ENCODE peak calls at places on chromosomes 6 and 20, in ten cellular contexts. One of them, this sample, is unnamed. For H3K27me3, the result is how much of the 10 kb centered on the place peaks cover.

GRCh38 chr6:25172819-25173218 is 106.4 kb upstream of the CARMIL1 start:
- DNase-seq in dorsolateral prefrontal cortex: no peak
- DNase-seq in MM.1S: no peak
- DNase-seq in AG04450: peak
- DNase-seq in vagina: no peak
- DNase-seq in SJSA1: peak
- DNase-seq in upper lobe of right lung: peak
- DNase-seq in adipocyte: peak
- DNase-seq in A673: no peak
- DNase-seq in esophagus muscularis mucosa: no peak
- DNase-seq in this sample: no peak

GRCh38 chr20:33645072-33645358 is 17.1 kb upstream of the C20orf144 start:
- DNase-seq in dorsolateral prefrontal cortex: no peak
- DNase-seq in MM.1S: no peak
- DNase-seq in AG04450: no peak
- DNase-seq in vagina: no peak
- DNase-seq in SJSA1: no peak
- DNase-seq in upper lobe of right lung: no peak
- DNase-seq in adipocyte: no peak
- DNase-seq in A673: no peak
- DNase-seq in esophagus muscularis mucosa: no peak
- DNase-seq in this sample: no peak

GRCh38 chr6:137297887-137298286 is 78.7 kb upstream of the IFNGR1 start:
- DNase-seq in dorsolateral prefrontal cortex: no peak
- DNase-seq in MM.1S: no peak
- DNase-seq in AG04450: no peak
- DNase-seq in vagina: no peak
- DNase-seq in SJSA1: no peak
- DNase-seq in upper lobe of right lung: no peak
- DNase-seq in adipocyte: peak
- DNase-seq in A673: no peak
- DNase-seq in esophagus muscularis mucosa: no peak
- DNase-seq in this sample: no peak

GRCh38 chr6:32085759-32086458 is 23.2 kb downstream of the TNXB start:
- DNase-seq in dorsolateral prefrontal cortex: no peak
- DNase-seq in MM.1S: no peak
- DNase-seq in AG04450: no peak
- DNase-seq in vagina: no peak
- DNase-seq in SJSA1: no peak
- DNase-seq in upper lobe of right lung: no peak
- DNase-seq in adipocyte: no peak
- DNase-seq in A673: no peak
- DNase-seq in esophagus muscularis mucosa: no peak
- DNase-seq in this sample: no peak

GRCh38 chr6:6201200-6201599 is 119.3 kb downstream of the F13A1 start:
- DNase-seq in dorsolateral prefrontal cortex: no peak
- DNase-seq in MM.1S: no peak
- DNase-seq in AG04450: no peak
- DNase-seq in vagina: no peak
- DNase-seq in SJSA1: no peak
- DNase-seq in upper lobe of right lung: no peak
- DNase-seq in adipocyte: no peak
- DNase-seq in A673: no peak
- DNase-seq in esophagus muscularis mucosa: no peak
- DNase-seq in this sample: no peak

GRCh38 chr6:4554645-4555044 is 221.6 kb upstream of the CDYL start:
- DNase-seq in dorsolateral prefrontal cortex: no peak
- DNase-seq in MM.1S: no peak
- DNase-seq in AG04450: no peak
- DNase-seq in vagina: no peak
- DNase-seq in SJSA1: no peak
- DNase-seq in upper lobe of right lung: no peak
- DNase-seq in adipocyte: no peak
- DNase-seq in A673: no peak
- DNase-seq in esophagus muscularis mucosa: no peak
- DNase-seq in this sample: no peak

GRCh38 chr6:137497722-137498463 is 3.7 kb upstream of the OLIG3 start:
- DNase-seq in dorsolateral prefrontal cortex: no peak
- DNase-seq in MM.1S: no peak
- DNase-seq in AG04450: no peak
- DNase-seq in vagina: no peak
- DNase-seq in SJSA1: no peak
- DNase-seq in upper lobe of right lung: no peak
- DNase-seq in adipocyte: no peak
- DNase-seq in A673: no peak
- DNase-seq in esophagus muscularis mucosa: peak
- DNase-seq in this sample: peak

GRCh38 chr6:137973201-137973600 is 106.1 kb downstream of the TNFAIP3 start:
- DNase-seq in dorsolateral prefrontal cortex: no peak
- DNase-seq in MM.1S: no peak
- DNase-seq in AG04450: no peak
- DNase-seq in vagina: no peak
- DNase-seq in SJSA1: no peak
- DNase-seq in upper lobe of right lung: no peak
- DNase-seq in adipocyte: peak
- DNase-seq in A673: no peak
- DNase-seq in esophagus muscularis mucosa: no peak
- DNase-seq in this sample: no peak

GRCh38 chr6:11714116-11714797 is 64.3 kb downstream of the ADTRP start:
- DNase-seq in dorsolateral prefrontal cortex: no peak
- DNase-seq in MM.1S: peak
- DNase-seq in AG04450: no peak
- DNase-seq in vagina: no peak
- DNase-seq in SJSA1: no peak
- DNase-seq in upper lobe of right lung: no peak
- DNase-seq in adipocyte: no peak
- DNase-seq in A673: no peak
- DNase-seq in esophagus muscularis mucosa: no peak
- DNase-seq in this sample: no peak

GRCh38 chr6:75778757-75779156 is 29.7 kb downstream of the MYO6 start:
- DNase-seq in dorsolateral prefrontal cortex: no peak
- DNase-seq in MM.1S: no peak
- DNase-seq in AG04450: no peak
- DNase-seq in vagina: no peak
- DNase-seq in SJSA1: no peak
- DNase-seq in upper lobe of right lung: no peak
- DNase-seq in adipocyte: no peak
- DNase-seq in A673: no peak
- DNase-seq in esophagus muscularis mucosa: no peak
- DNase-seq in this sample: no peak

GRCh38 chr6:24355422-24355821 is 2.4 kb downstream of the DCDC2 start:
- DNase-seq in dorsolateral prefrontal cortex: no peak
- DNase-seq in MM.1S: no peak
- DNase-seq in AG04450: no peak
- DNase-seq in vagina: no peak
- DNase-seq in SJSA1: no peak
- DNase-seq in upper lobe of right lung: no peak
- DNase-seq in adipocyte: no peak
- DNase-seq in A673: peak
- DNase-seq in esophagus muscularis mucosa: no peak
- DNase-seq in this sample: no peak

GRCh38 chr6:104597541-104598050 is 262.1 kb downstream of the HACE1 start:
- DNase-seq in dorsolateral prefrontal cortex: no peak
- DNase-seq in MM.1S: no peak
- DNase-seq in AG04450: no peak
- DNase-seq in vagina: no peak
- DNase-seq in SJSA1: no peak
- DNase-seq in upper lobe of right lung: no peak
- DNase-seq in adipocyte: no peak
- DNase-seq in A673: peak
- DNase-seq in esophagus muscularis mucosa: no peak
- DNase-seq in this sample: no peak

GRCh38 chr6:111952821-111953535 is 79.7 kb upstream of the FYN start:
- DNase-seq in dorsolateral prefrontal cortex: no peak
- DNase-seq in MM.1S: peak
- DNase-seq in AG04450: no peak
- DNase-seq in vagina: no peak
- DNase-seq in SJSA1: no peak
- DNase-seq in upper lobe of right lung: no peak
- DNase-seq in adipocyte: no peak
- DNase-seq in A673: no peak
- DNase-seq in esophagus muscularis mucosa: peak
- DNase-seq in this sample: no peak

GRCh38 chr6:116159782-116160524 is 34.0 kb upstream of the COL10A1 start:
- DNase-seq in dorsolateral prefrontal cortex: no peak
- DNase-seq in MM.1S: no peak
- DNase-seq in AG04450: peak
- DNase-seq in vagina: no peak
- DNase-seq in SJSA1: no peak
- DNase-seq in upper lobe of right lung: no peak
- DNase-seq in adipocyte: peak
- DNase-seq in A673: peak
- DNase-seq in esophagus muscularis mucosa: no peak
- DNase-seq in this sample: no peak

GRCh38 chr6:132298344-132298949 is 102.8 kb downstream of the MOXD1 start:
- DNase-seq in dorsolateral prefrontal cortex: no peak
- DNase-seq in MM.1S: peak
- DNase-seq in AG04450: peak
- DNase-seq in vagina: no peak
- DNase-seq in SJSA1: no peak
- DNase-seq in upper lobe of right lung: no peak
- DNase-seq in adipocyte: peak
- DNase-seq in A673: peak
- DNase-seq in esophagus muscularis mucosa: no peak
- DNase-seq in this sample: no peak

GRCh38 chr6:155050311-155050710 is 55.2 kb downstream of the TIAM2 start:
- DNase-seq in dorsolateral prefrontal cortex: no peak
- DNase-seq in MM.1S: no peak
- DNase-seq in AG04450: no peak
- DNase-seq in vagina: no peak
- DNase-seq in SJSA1: no peak
- DNase-seq in upper lobe of right lung: no peak
- DNase-seq in adipocyte: no peak
- DNase-seq in A673: no peak
- DNase-seq in esophagus muscularis mucosa: no peak
- DNase-seq in this sample: no peak

GRCh38 chr6:112934433-112935327 is 587.5 kb downstream of the RFPL4B start:
- DNase-seq in dorsolateral prefrontal cortex: no peak
- DNase-seq in MM.1S: no peak
- DNase-seq in AG04450: no peak
- DNase-seq in vagina: no peak
- DNase-seq in SJSA1: no peak
- DNase-seq in upper lobe of right lung: no peak
- DNase-seq in adipocyte: no peak
- DNase-seq in A673: no peak
- DNase-seq in esophagus muscularis mucosa: no peak
- DNase-seq in this sample: no peak

GRCh38 chr6:41548841-41549642 is 2.9 kb downstream of the FOXP4 start:
- DNase-seq in dorsolateral prefrontal cortex: no peak
- DNase-seq in MM.1S: no peak
- DNase-seq in AG04450: no peak
- DNase-seq in vagina: no peak
- DNase-seq in SJSA1: no peak
- DNase-seq in upper lobe of right lung: no peak
- DNase-seq in adipocyte: no peak
- DNase-seq in A673: no peak
- DNase-seq in esophagus muscularis mucosa: no peak
- DNase-seq in this sample: no peak
- H3K27me3 ChIP-seq in dorsolateral prefrontal cortex: under half
- H3K27me3 ChIP-seq in MM.1S: under half
- H3K27me3 ChIP-seq in AG04450: under half
- H3K27me3 ChIP-seq in vagina: under half
- H3K27me3 ChIP-seq in SJSA1: under half
- H3K27me3 ChIP-seq in upper lobe of right lung: under half
- H3K27me3 ChIP-seq in adipocyte: under half
- H3K27me3 ChIP-seq in A673: under half
- H3K27me3 ChIP-seq in esophagus muscularis mucosa: under half
- H3K27me3 ChIP-seq in this sample: under half

DNA sequence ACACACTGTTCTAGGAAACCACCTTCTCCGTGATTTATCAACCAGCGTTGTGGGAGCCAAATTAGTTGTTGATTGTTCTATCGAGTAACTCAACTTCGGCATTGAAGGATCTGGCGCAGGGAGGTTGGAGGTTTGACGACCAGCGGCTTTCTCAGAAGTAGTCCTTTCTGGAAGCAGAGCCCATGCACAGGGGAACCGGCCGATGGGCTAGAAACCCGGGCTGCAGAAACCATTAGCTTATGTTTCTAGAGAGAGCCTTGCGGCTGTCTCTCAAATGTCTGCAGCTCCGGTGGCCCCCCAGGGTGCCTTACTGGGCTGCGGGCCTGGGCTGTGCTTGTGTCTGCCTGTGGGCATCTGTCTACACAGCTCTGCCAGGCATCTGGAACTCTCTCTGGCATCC is 81.9 kb downstream of the EDN3 start:
- DNase-seq in dorsolateral prefrontal cortex: no peak
- DNase-seq in MM.1S: no peak
- DNase-seq in AG04450: no peak
- DNase-seq in vagina: no peak
- DNase-seq in SJSA1: no peak
- DNase-seq in upper lobe of right lung: no peak
- DNase-seq in adipocyte: no peak
- DNase-seq in A673: no peak
- DNase-seq in esophagus muscularis mucosa: no peak
- DNase-seq in this sample: no peak
- H3K27me3 ChIP-seq in dorsolateral prefrontal cortex: under half
- H3K27me3 ChIP-seq in MM.1S: half or more
- H3K27me3 ChIP-seq in AG04450: under half
- H3K27me3 ChIP-seq in vagina: under half
- H3K27me3 ChIP-seq in SJSA1: under half
- H3K27me3 ChIP-seq in upper lobe of right lung: under half
- H3K27me3 ChIP-seq in adipocyte: under half
- H3K27me3 ChIP-seq in A673: under half
- H3K27me3 ChIP-seq in esophagus muscularis mucosa: half or more
- H3K27me3 ChIP-seq in this sample: under half

DNA sequence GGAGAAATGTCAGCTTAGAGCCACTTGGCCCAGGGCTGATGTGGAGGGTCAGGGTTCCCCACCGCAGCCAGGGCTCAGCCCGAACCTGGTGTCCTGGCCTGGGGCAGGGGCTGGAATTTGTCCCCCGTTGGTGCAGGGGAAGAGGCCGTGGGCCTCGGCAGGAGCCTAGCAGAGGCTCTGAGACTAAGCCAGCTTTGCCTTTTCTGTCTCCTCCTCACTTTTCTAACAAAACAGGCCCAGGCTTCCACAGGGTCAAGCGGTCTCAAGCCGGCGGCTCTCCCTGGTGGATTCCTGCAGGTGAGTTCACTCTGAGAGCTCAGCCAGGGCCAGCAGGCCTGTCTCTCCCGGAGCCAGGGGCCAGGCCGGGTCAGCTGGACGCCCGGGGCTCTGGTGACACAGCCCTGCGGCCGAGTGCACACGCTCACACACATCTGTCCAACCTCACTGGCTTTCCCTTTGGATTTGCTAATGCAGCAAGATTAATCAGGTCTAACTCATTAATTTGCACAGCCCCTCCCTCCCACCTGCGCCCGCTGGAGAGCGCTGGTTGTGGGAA is 2.9 kb upstream of the CHRNA4 start:
- DNase-seq in dorsolateral prefrontal cortex: no peak
- DNase-seq in MM.1S: no peak
- DNase-seq in AG04450: no peak
- DNase-seq in vagina: no peak
- DNase-seq in SJSA1: no peak
- DNase-seq in upper lobe of right lung: no peak
- DNase-seq in adipocyte: no peak
- DNase-seq in A673: no peak
- DNase-seq in esophagus muscularis mucosa: no peak
- DNase-seq in this sample: no peak
- H3K27me3 ChIP-seq in dorsolateral prefrontal cortex: under half
- H3K27me3 ChIP-seq in MM.1S: half or more
- H3K27me3 ChIP-seq in AG04450: under half
- H3K27me3 ChIP-seq in vagina: under half
- H3K27me3 ChIP-seq in SJSA1: half or more
- H3K27me3 ChIP-seq in upper lobe of right lung: half or more
- H3K27me3 ChIP-seq in adipocyte: under half
- H3K27me3 ChIP-seq in A673: under half
- H3K27me3 ChIP-seq in esophagus muscularis mucosa: half or more
- H3K27me3 ChIP-seq in this sample: under half

GRCh38 chr6:40551966-40552365 is 35.2 kb downstream of the LRFN2 start:
- DNase-seq in dorsolateral prefrontal cortex: no peak
- DNase-seq in MM.1S: no peak
- DNase-seq in AG04450: no peak
- DNase-seq in vagina: no peak
- DNase-seq in SJSA1: no peak
- DNase-seq in upper lobe of right lung: no peak
- DNase-seq in adipocyte: no peak
- DNase-seq in A673: no peak
- DNase-seq in esophagus muscularis mucosa: no peak
- DNase-seq in this sample: no peak
- H3K27me3 ChIP-seq in dorsolateral prefrontal cortex: under half
- H3K27me3 ChIP-seq in MM.1S: under half
- H3K27me3 ChIP-seq in AG04450: under half
- H3K27me3 ChIP-seq in vagina: under half
- H3K27me3 ChIP-seq in SJSA1: under half
- H3K27me3 ChIP-seq in upper lobe of right lung: under half
- H3K27me3 ChIP-seq in adipocyte: under half
- H3K27me3 ChIP-seq in A673: under half
- H3K27me3 ChIP-seq in esophagus muscularis mucosa: under half
- H3K27me3 ChIP-seq in this sample: under half

This sample was measured in pancreas.